ENCODE peak calls at places on chromosomes 16 and 17, in four cellular contexts. T, G, Y and M are unnamed samples.

GRCh38 chr17:12074346-12074745 is 53.7 kb downstream of the MAP2K4 start:
- DNase-seq in G (no peak), Y (no peak), T (no peak), M (no peak)

GRCh38 chr16:58129097-58129936 is at the start of gene CFAP20:
- DNase-seq in T (peak), G (peak), Y (peak), M (peak)

GRCh38 chr16:89358030-89359005 is 132.0 kb downstream of the ANKRD11 start:
- DNase-seq in T (no peak), Y (no peak), G (no peak), M (no peak)

GRCh38 chr17:19573075-19573474 is 39.4 kb downstream of the SLC47A1 start:
- DNase-seq in G (no peak), Y (no peak), T (no peak), M (no peak)

GRCh38 chr17:73856585-73856984 is 212.3 kb upstream of the SDK2 start:
- DNase-seq in T (no peak), G (peak), Y (no peak), M (no peak)

GRCh38 chr16:31453255-31454204 is 5.8 kb upstream of the ARMC5 start:
- DNase-seq in T (peak), G (no peak), Y (peak), M (no peak)

GRCh38 chr16:66250686-66251405 is 115.6 kb upstream of the CDH5 start:
- DNase-seq in T (no peak), Y (no peak), G (peak), M (no peak)

GRCh38 chr16:28317040-28317880 is 24.9 kb downstream of the SBK1 start:
- DNase-seq in T (peak), Y (peak), G (peak), M (peak)

GRCh38 chr17:81487487-81488275 is 24.9 kb downstream of the ACTG1 start:
- DNase-seq in Y (peak), G (peak), T (peak), M (peak)

GRCh38 chr17:42608692-42609181 is 437 bp downstream of the RETREG3 start:
- DNase-seq in T (no peak), G (no peak), Y (no peak), M (no peak)

GRCh38 chr16:58196898-58197313 is 1.0 kb downstream of the CSNK2A2 start:
- DNase-seq in Y (no peak), G (peak), T (no peak), M (no peak)

GRCh38 chr17:53449324-53449723 is 373.4 kb upstream of the KIF2B start:
- DNase-seq in T (no peak), G (no peak), Y (no peak), M (no peak)

GRCh38 chr17:57597531-57598453 is 147.3 kb downstream of the CCDC182 start:
- DNase-seq in Y (peak), G (peak), T (peak), M (peak)

GRCh38 chr17:40559016-40559853 is 6.0 kb downstream of the CCR7 start:
- DNase-seq in Y (no peak), T (no peak), G (no peak), M (peak)

GRCh38 chr17:78935419-78936323 is 10.5 kb upstream of the TIMP2 start:
- DNase-seq in Y (peak), T (no peak), G (peak), M (no peak)

GRCh38 chr16:88527186-88527936 is 42.8 kb upstream of the ZC3H18 start:
- DNase-seq in G (peak), Y (peak), T (peak), M (peak)

GRCh38 chr17:42284566-42284965 is 3.7 kb upstream of the STAT5A start:
- DNase-seq in T (no peak), G (no peak), Y (no peak), M (no peak)

GRCh38 chr17:65783845-65784334 is 222.4 kb upstream of the AXIN2 start:
- DNase-seq in G (no peak), Y (no peak), T (peak), M (no peak)

GRCh38 chr16:14015948-14016347 is 55.2 kb upstream of the MRTFB start:
- DNase-seq in Y (no peak), G (no peak), T (no peak), M (no peak)

GRCh38 chr17:66507103-66507923 is 204.9 kb downstream of the PRKCA start:
- DNase-seq in Y (peak), G (no peak), T (peak), M (no peak)

GRCh38 chr16:80174416-80174815 is 366.4 kb upstream of the DYNLRB2 start:
- DNase-seq in Y (no peak), T (peak), G (no peak), M (no peak)

GRCh38 chr17:50863221-50863843 is 2.8 kb downstream of the TOB1 start:
- DNase-seq in Y (no peak), T (peak), G (peak), M (peak)

GRCh38 chr17:72566671-72567484 is 446.1 kb downstream of the SOX9 start:
- DNase-seq in G (no peak), T (peak), Y (no peak), M (no peak)

GRCh38 chr16:21650517-21650916 is 1.9 kb downstream of the IGSF6 start:
- DNase-seq in G (no peak), T (no peak), Y (no peak), M (no peak)

GRCh38 chr16:10556240-10556639 is 24.2 kb downstream of the EMP2 start:
- DNase-seq in Y (no peak), G (no peak), T (no peak), M (no peak)

GRCh38 chr16:1950559-1950958 is 3.9 kb downstream of the RPL3L start:
- DNase-seq in Y (no peak), G (no peak), T (no peak), M (no peak)
- TF ChIP-seq FOXJ3 in Y (no peak), G (no peak), T (no peak), M (no peak)

DNA sequence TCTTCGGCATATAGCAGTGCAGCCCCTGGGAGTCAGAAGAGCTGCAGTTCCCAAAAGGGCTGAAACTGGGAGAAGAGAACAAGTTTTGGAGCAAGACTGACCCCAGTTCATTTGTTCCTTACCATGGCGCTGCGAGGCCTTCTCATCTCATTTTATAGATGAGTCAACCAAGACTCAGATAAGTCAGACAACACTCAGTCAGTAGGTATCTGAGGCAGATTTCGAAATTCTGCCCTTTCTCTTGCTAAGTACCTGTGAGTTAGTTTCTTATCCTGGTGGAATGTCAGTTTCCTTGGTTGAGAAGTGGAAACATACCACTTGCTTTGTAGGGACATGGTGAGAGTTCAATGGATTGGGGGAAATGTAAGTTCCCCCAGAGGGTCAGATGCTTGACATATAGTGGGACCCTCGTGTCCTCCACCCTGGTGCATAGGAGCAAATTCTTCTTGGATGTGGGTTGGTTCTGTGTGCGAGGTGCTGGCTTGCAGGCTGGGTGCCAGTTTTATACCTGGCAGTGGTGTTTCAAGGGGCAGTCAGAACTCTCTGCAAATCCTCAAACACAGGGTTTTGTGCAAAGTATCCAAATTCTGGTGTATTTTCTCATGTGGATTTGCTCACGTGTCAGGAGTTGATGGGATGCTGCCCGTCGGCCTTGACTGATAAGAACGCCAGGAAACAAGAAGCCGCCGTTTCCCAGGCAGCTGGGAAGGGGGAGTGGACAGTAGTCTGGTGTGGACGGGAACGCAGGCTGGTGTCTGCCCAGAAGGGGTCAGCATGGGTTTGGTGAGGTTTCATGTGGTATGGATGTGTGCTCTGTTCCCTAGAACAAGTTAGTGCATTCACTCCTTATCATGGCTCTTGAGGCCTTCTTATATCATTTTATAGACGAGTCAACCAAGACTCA is 61.1 kb upstream of the CIBAR2 start:
- DNase-seq in Y (peak), T (no peak), G (peak), M (no peak)
- TF ChIP-seq FOXJ3 in Y (no peak), T (no peak), G (no peak), M (no peak)

GRCh38 chr17:27245230-27245696 is 48.7 kb upstream of the WSB1 start:
- DNase-seq in G (peak), Y (peak), T (peak), M (peak)
- TF ChIP-seq FOXJ3 in G (no peak), Y (no peak), T (no peak), M (no peak)

GRCh38 chr17:77049440-77049839 is 91.3 kb upstream of the SEC14L1 start:
- DNase-seq in G (no peak), T (no peak), Y (no peak), M (no peak)

GRCh38 chr17:77042688-77043330 is 98.0 kb upstream of the SEC14L1 start:
- DNase-seq in T (no peak), Y (no peak), G (no peak), M (no peak)

DNA sequence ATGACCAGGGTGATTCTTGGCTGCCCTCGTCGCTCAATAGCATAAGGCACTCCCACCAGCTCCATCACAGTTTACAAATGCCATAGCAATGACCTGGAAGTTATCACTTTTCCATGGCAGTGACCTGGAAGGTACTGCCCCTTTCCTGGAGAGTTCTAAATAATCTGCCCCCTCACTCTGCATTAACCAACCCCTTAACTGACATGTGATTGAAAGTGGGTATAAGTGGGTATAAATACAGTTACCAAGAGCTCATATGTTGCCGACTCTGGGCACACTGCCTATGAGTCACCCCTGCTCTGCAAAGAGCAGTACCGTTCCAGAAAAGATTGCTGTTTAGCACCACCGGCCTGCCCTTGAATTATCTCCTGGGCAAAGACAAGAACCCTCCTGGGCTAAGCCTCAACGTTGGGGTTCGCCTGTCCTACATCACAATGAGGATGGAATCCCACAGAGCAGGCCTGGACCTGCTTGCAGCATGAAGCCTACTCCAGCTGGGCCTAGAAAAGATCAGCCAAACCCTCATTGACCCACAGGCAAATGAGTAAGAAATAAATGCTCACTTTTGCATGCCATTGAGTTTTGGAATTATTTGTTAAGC is 95.2 kb upstream of the SEC14L1 start:
- DNase-seq in T (no peak), G (no peak), Y (no peak), M (no peak)
- TF ChIP-seq FOXJ3 in T (no peak), G (no peak), Y (no peak), M (no peak)